ENCODE peak calls at places on chromosome 1, in six cellular contexts. One of them, this sample, is unnamed.

GRCh38 chr1:185561629-185562028 is 172.6 kb upstream of the HMCN1 start:
- DNase-seq in progenitor cell of endocrine pancreas: no peak
- DNase-seq in DMS79: no peak
- DNase-seq in HFF-Myc: no peak
- DNase-seq in germinal center: no peak
- DNase-seq in activated CD4-positive, alpha-beta memory T cell treated with anti-CD3 and anti-CD28 coated beads, Interleukin-2, amount 10 ng/mL, durations not matched to agents 7 days and 5 days: no peak
- DNase-seq in this sample: no peak

GRCh38 chr1:221712198-221712684 is 29.6 kb downstream of the DUSP10 start:
- DNase-seq in DMS79: no peak
- DNase-seq in HFF-Myc: peak
- DNase-seq in activated CD4-positive, alpha-beta memory T cell treated with anti-CD3 and anti-CD28 coated beads, Interleukin-2, amount 10 ng/mL, durations not matched to agents 7 days and 5 days: peak
- DNase-seq in germinal center: peak
- DNase-seq in progenitor cell of endocrine pancreas: no peak
- DNase-seq in this sample: peak

GRCh38 chr1:24946861-24947658 is 17.0 kb upstream of the RUNX3 start:
- DNase-seq in progenitor cell of endocrine pancreas: no peak
- DNase-seq in DMS79: no peak
- DNase-seq in germinal center: no peak
- DNase-seq in activated CD4-positive, alpha-beta memory T cell treated with anti-CD3 and anti-CD28 coated beads, Interleukin-2, amount 10 ng/mL, durations not matched to agents 7 days and 5 days: no peak
- DNase-seq in HFF-Myc: no peak
- DNase-seq in this sample: peak

GRCh38 chr1:96962807-96963206 is 241.2 kb downstream of the PTBP2 start:
- DNase-seq in activated CD4-positive, alpha-beta memory T cell treated with anti-CD3 and anti-CD28 coated beads, Interleukin-2, amount 10 ng/mL, durations not matched to agents 7 days and 5 days: no peak
- DNase-seq in progenitor cell of endocrine pancreas: no peak
- DNase-seq in HFF-Myc: no peak
- DNase-seq in DMS79: no peak
- DNase-seq in germinal center: no peak
- DNase-seq in this sample: no peak

GRCh38 chr1:45679123-45679522 is 7.2 kb downstream of the GPBP1L1 start:
- DNase-seq in HFF-Myc: no peak
- DNase-seq in activated CD4-positive, alpha-beta memory T cell treated with anti-CD3 and anti-CD28 coated beads, Interleukin-2, amount 10 ng/mL, durations not matched to agents 7 days and 5 days: no peak
- DNase-seq in germinal center: no peak
- DNase-seq in DMS79: no peak
- DNase-seq in progenitor cell of endocrine pancreas: no peak
- DNase-seq in this sample: no peak

GRCh38 chr1:247376659-247377058 is 39.3 kb upstream of the NLRP3 start:
- DNase-seq in activated CD4-positive, alpha-beta memory T cell treated with anti-CD3 and anti-CD28 coated beads, Interleukin-2, amount 10 ng/mL, durations not matched to agents 7 days and 5 days: no peak
- DNase-seq in HFF-Myc: no peak
- DNase-seq in progenitor cell of endocrine pancreas: no peak
- DNase-seq in germinal center: no peak
- DNase-seq in DMS79: no peak
- DNase-seq in this sample: no peak

GRCh38 chr1:37108596-37109188 is 74.4 kb upstream of the GRIK3 start:
- DNase-seq in germinal center: no peak
- DNase-seq in DMS79: no peak
- DNase-seq in HFF-Myc: no peak
- DNase-seq in activated CD4-positive, alpha-beta memory T cell treated with anti-CD3 and anti-CD28 coated beads, Interleukin-2, amount 10 ng/mL, durations not matched to agents 7 days and 5 days: no peak
- DNase-seq in progenitor cell of endocrine pancreas: no peak
- DNase-seq in this sample: no peak

GRCh38 chr1:55702064-55702463 is 486.9 kb upstream of the USP24 start:
- DNase-seq in DMS79: no peak
- DNase-seq in HFF-Myc: no peak
- DNase-seq in progenitor cell of endocrine pancreas: no peak
- DNase-seq in activated CD4-positive, alpha-beta memory T cell treated with anti-CD3 and anti-CD28 coated beads, Interleukin-2, amount 10 ng/mL, durations not matched to agents 7 days and 5 days: no peak
- DNase-seq in germinal center: no peak
- DNase-seq in this sample: peak

GRCh38 chr1:14996133-14997050 is 157.2 kb upstream of the TMEM51 start:
- DNase-seq in progenitor cell of endocrine pancreas: no peak
- DNase-seq in activated CD4-positive, alpha-beta memory T cell treated with anti-CD3 and anti-CD28 coated beads, Interleukin-2, amount 10 ng/mL, durations not matched to agents 7 days and 5 days: no peak
- DNase-seq in germinal center: no peak
- DNase-seq in DMS79: no peak
- DNase-seq in HFF-Myc: peak
- DNase-seq in this sample: no peak

GRCh38 chr1:229819091-229819490 is 193.0 kb downstream of the URB2 start:
- DNase-seq in germinal center: no peak
- DNase-seq in HFF-Myc: no peak
- DNase-seq in progenitor cell of endocrine pancreas: no peak
- DNase-seq in activated CD4-positive, alpha-beta memory T cell treated with anti-CD3 and anti-CD28 coated beads, Interleukin-2, amount 10 ng/mL, durations not matched to agents 7 days and 5 days: no peak
- DNase-seq in DMS79: no peak
- DNase-seq in this sample: no peak

GRCh38 chr1:112465122-112465521 is 43.6 kb upstream of the WNT2B start:
- DNase-seq in DMS79: no peak
- DNase-seq in germinal center: no peak
- DNase-seq in HFF-Myc: no peak
- DNase-seq in progenitor cell of endocrine pancreas: no peak
- DNase-seq in activated CD4-positive, alpha-beta memory T cell treated with anti-CD3 and anti-CD28 coated beads, Interleukin-2, amount 10 ng/mL, durations not matched to agents 7 days and 5 days: no peak
- DNase-seq in this sample: no peak

This sample was measured in GM13976.